ENCODE peak calls at places on chromosomes 12 and 14, in five cellular contexts. One of them, this sample, is unnamed.

GRCh38 chr12:6548556-6549378 is 7.1 kb downstream of the IFFO1 start:
- DNase-seq in NCI-H2029 treated with DMSO at 0.1 percent for 48 hours: no peak
- DNase-seq in CD4-positive, CD25-positive, alpha-beta regulatory T cell: no peak
- DNase-seq in endothelial cell of umbilical vein: peak
- DNase-seq in stimulated activated effector memory CD8-positive, alpha-beta T cell treated with anti-CD3 and anti-CD28 coated beads, Interleukin-12 subunit alpha, Interleukin-12 subunit beta, amount 100 ng/mL, for 72 hours: no peak
- DNase-seq in this sample: no peak

GRCh38 chr14:100438678-100439592 is 115.8 kb downstream of the SLC25A47 start:
- DNase-seq in endothelial cell of umbilical vein: peak
- DNase-seq in CD4-positive, CD25-positive, alpha-beta regulatory T cell: no peak
- DNase-seq in stimulated activated effector memory CD8-positive, alpha-beta T cell treated with anti-CD3 and anti-CD28 coated beads, Interleukin-12 subunit alpha, Interleukin-12 subunit beta, amount 100 ng/mL, for 72 hours: no peak
- DNase-seq in NCI-H2029 treated with DMSO at 0.1 percent for 48 hours: no peak
- DNase-seq in this sample: peak

GRCh38 chr14:96797943-96798349 is 764 bp downstream of the VRK1 start:
- DNase-seq in CD4-positive, CD25-positive, alpha-beta regulatory T cell: no peak
- DNase-seq in endothelial cell of umbilical vein: peak
- DNase-seq in NCI-H2029 treated with DMSO at 0.1 percent for 48 hours: no peak
- DNase-seq in stimulated activated effector memory CD8-positive, alpha-beta T cell treated with anti-CD3 and anti-CD28 coated beads, Interleukin-12 subunit alpha, Interleukin-12 subunit beta, amount 100 ng/mL, for 72 hours: no peak
- DNase-seq in this sample: no peak

GRCh38 chr12:53192531-53193021 is 11.9 kb upstream of the CSAD start:
- DNase-seq in NCI-H2029 treated with DMSO at 0.1 percent for 48 hours: no peak
- DNase-seq in endothelial cell of umbilical vein: no peak
- DNase-seq in CD4-positive, CD25-positive, alpha-beta regulatory T cell: no peak
- DNase-seq in stimulated activated effector memory CD8-positive, alpha-beta T cell treated with anti-CD3 and anti-CD28 coated beads, Interleukin-12 subunit alpha, Interleukin-12 subunit beta, amount 100 ng/mL, for 72 hours: no peak
- DNase-seq in this sample: no peak

GRCh38 chr12:50569321-50569720 is 64.5 kb downstream of the DIP2B start:
- DNase-seq in CD4-positive, CD25-positive, alpha-beta regulatory T cell: no peak
- DNase-seq in stimulated activated effector memory CD8-positive, alpha-beta T cell treated with anti-CD3 and anti-CD28 coated beads, Interleukin-12 subunit alpha, Interleukin-12 subunit beta, amount 100 ng/mL, for 72 hours: no peak
- DNase-seq in NCI-H2029 treated with DMSO at 0.1 percent for 48 hours: peak
- DNase-seq in endothelial cell of umbilical vein: peak
- DNase-seq in this sample: no peak

GRCh38 chr14:53996041-53996440 is 39.4 kb upstream of the BMP4 start:
- DNase-seq in NCI-H2029 treated with DMSO at 0.1 percent for 48 hours: no peak
- DNase-seq in endothelial cell of umbilical vein: no peak
- DNase-seq in stimulated activated effector memory CD8-positive, alpha-beta T cell treated with anti-CD3 and anti-CD28 coated beads, Interleukin-12 subunit alpha, Interleukin-12 subunit beta, amount 100 ng/mL, for 72 hours: no peak
- DNase-seq in CD4-positive, CD25-positive, alpha-beta regulatory T cell: no peak
- DNase-seq in this sample: no peak

GRCh38 chr14:75126679-75127473 is at the start of gene NEK9:
- DNase-seq in endothelial cell of umbilical vein: peak
- DNase-seq in NCI-H2029 treated with DMSO at 0.1 percent for 48 hours: peak
- DNase-seq in CD4-positive, CD25-positive, alpha-beta regulatory T cell: peak
- DNase-seq in stimulated activated effector memory CD8-positive, alpha-beta T cell treated with anti-CD3 and anti-CD28 coated beads, Interleukin-12 subunit alpha, Interleukin-12 subunit beta, amount 100 ng/mL, for 72 hours: peak
- DNase-seq in this sample: peak

GRCh38 chr12:4379410-4379809 is at the start of gene FGF23:
- DNase-seq in endothelial cell of umbilical vein: peak
- DNase-seq in CD4-positive, CD25-positive, alpha-beta regulatory T cell: no peak
- DNase-seq in NCI-H2029 treated with DMSO at 0.1 percent for 48 hours: no peak
- DNase-seq in stimulated activated effector memory CD8-positive, alpha-beta T cell treated with anti-CD3 and anti-CD28 coated beads, Interleukin-12 subunit alpha, Interleukin-12 subunit beta, amount 100 ng/mL, for 72 hours: no peak
- DNase-seq in this sample: no peak

GRCh38 chr12:49624919-49625577 is 1.7 kb downstream of the PRPF40B start:
- DNase-seq in CD4-positive, CD25-positive, alpha-beta regulatory T cell: no peak
- DNase-seq in stimulated activated effector memory CD8-positive, alpha-beta T cell treated with anti-CD3 and anti-CD28 coated beads, Interleukin-12 subunit alpha, Interleukin-12 subunit beta, amount 100 ng/mL, for 72 hours: no peak
- DNase-seq in endothelial cell of umbilical vein: no peak
- DNase-seq in NCI-H2029 treated with DMSO at 0.1 percent for 48 hours: no peak
- DNase-seq in this sample: no peak

GRCh38 chr12:2376855-2377657 is 324.3 kb downstream of the CACNA1C start:
- DNase-seq in endothelial cell of umbilical vein: no peak
- DNase-seq in stimulated activated effector memory CD8-positive, alpha-beta T cell treated with anti-CD3 and anti-CD28 coated beads, Interleukin-12 subunit alpha, Interleukin-12 subunit beta, amount 100 ng/mL, for 72 hours: no peak
- DNase-seq in CD4-positive, CD25-positive, alpha-beta regulatory T cell: no peak
- DNase-seq in NCI-H2029 treated with DMSO at 0.1 percent for 48 hours: peak
- DNase-seq in this sample: no peak

GRCh38 chr14:80634106-80634758 is 307.3 kb downstream of the CEP128 start:
- DNase-seq in CD4-positive, CD25-positive, alpha-beta regulatory T cell: no peak
- DNase-seq in NCI-H2029 treated with DMSO at 0.1 percent for 48 hours: no peak
- DNase-seq in endothelial cell of umbilical vein: peak
- DNase-seq in stimulated activated effector memory CD8-positive, alpha-beta T cell treated with anti-CD3 and anti-CD28 coated beads, Interleukin-12 subunit alpha, Interleukin-12 subunit beta, amount 100 ng/mL, for 72 hours: no peak
- DNase-seq in this sample: no peak

GRCh38 chr14:37865719-37866549 is 270.5 kb downstream of the TTC6 start:
- DNase-seq in NCI-H2029 treated with DMSO at 0.1 percent for 48 hours: no peak
- DNase-seq in CD4-positive, CD25-positive, alpha-beta regulatory T cell: no peak
- DNase-seq in endothelial cell of umbilical vein: no peak
- DNase-seq in stimulated activated effector memory CD8-positive, alpha-beta T cell treated with anti-CD3 and anti-CD28 coated beads, Interleukin-12 subunit alpha, Interleukin-12 subunit beta, amount 100 ng/mL, for 72 hours: no peak
- DNase-seq in this sample: no peak

GRCh38 chr12:53344487-53344823 is 8.3 kb upstream of the SP7 start:
- DNase-seq in NCI-H2029 treated with DMSO at 0.1 percent for 48 hours: no peak
- DNase-seq in endothelial cell of umbilical vein: no peak
- DNase-seq in stimulated activated effector memory CD8-positive, alpha-beta T cell treated with anti-CD3 and anti-CD28 coated beads, Interleukin-12 subunit alpha, Interleukin-12 subunit beta, amount 100 ng/mL, for 72 hours: peak
- DNase-seq in CD4-positive, CD25-positive, alpha-beta regulatory T cell: no peak
- DNase-seq in this sample: no peak

GRCh38 chr14:75720828-75721227 is 59.8 kb downstream of the TTLL5 start:
- DNase-seq in CD4-positive, CD25-positive, alpha-beta regulatory T cell: no peak
- DNase-seq in stimulated activated effector memory CD8-positive, alpha-beta T cell treated with anti-CD3 and anti-CD28 coated beads, Interleukin-12 subunit alpha, Interleukin-12 subunit beta, amount 100 ng/mL, for 72 hours: no peak
- DNase-seq in endothelial cell of umbilical vein: peak
- DNase-seq in NCI-H2029 treated with DMSO at 0.1 percent for 48 hours: no peak
- DNase-seq in this sample: peak

GRCh38 chr14:96962337-96962736 is 165.2 kb downstream of the VRK1 start:
- DNase-seq in CD4-positive, CD25-positive, alpha-beta regulatory T cell: peak
- DNase-seq in endothelial cell of umbilical vein: no peak
- DNase-seq in stimulated activated effector memory CD8-positive, alpha-beta T cell treated with anti-CD3 and anti-CD28 coated beads, Interleukin-12 subunit alpha, Interleukin-12 subunit beta, amount 100 ng/mL, for 72 hours: peak
- DNase-seq in NCI-H2029 treated with DMSO at 0.1 percent for 48 hours: no peak
- DNase-seq in this sample: no peak

GRCh38 chr12:256958-257357 is 5.7 kb downstream of the SLC6A13 start:
- DNase-seq in CD4-positive, CD25-positive, alpha-beta regulatory T cell: no peak
- DNase-seq in endothelial cell of umbilical vein: no peak
- DNase-seq in NCI-H2029 treated with DMSO at 0.1 percent for 48 hours: no peak
- DNase-seq in stimulated activated effector memory CD8-positive, alpha-beta T cell treated with anti-CD3 and anti-CD28 coated beads, Interleukin-12 subunit alpha, Interleukin-12 subunit beta, amount 100 ng/mL, for 72 hours: no peak
- DNase-seq in this sample: no peak

GRCh38 chr12:61757831-61758505 is 502.2 kb upstream of the USP15 start:
- DNase-seq in CD4-positive, CD25-positive, alpha-beta regulatory T cell: no peak
- DNase-seq in endothelial cell of umbilical vein: no peak
- DNase-seq in NCI-H2029 treated with DMSO at 0.1 percent for 48 hours: no peak
- DNase-seq in stimulated activated effector memory CD8-positive, alpha-beta T cell treated with anti-CD3 and anti-CD28 coated beads, Interleukin-12 subunit alpha, Interleukin-12 subunit beta, amount 100 ng/mL, for 72 hours: no peak
- DNase-seq in this sample: no peak

GRCh38 chr12:59452259-59452658 is 143.6 kb upstream of the SLC16A7 start:
- DNase-seq in CD4-positive, CD25-positive, alpha-beta regulatory T cell: no peak
- DNase-seq in endothelial cell of umbilical vein: peak
- DNase-seq in NCI-H2029 treated with DMSO at 0.1 percent for 48 hours: no peak
- DNase-seq in stimulated activated effector memory CD8-positive, alpha-beta T cell treated with anti-CD3 and anti-CD28 coated beads, Interleukin-12 subunit alpha, Interleukin-12 subunit beta, amount 100 ng/mL, for 72 hours: no peak
- DNase-seq in this sample: peak

GRCh38 chr14:62213516-62213915 is 451.3 kb downstream of the SNAPC1 start:
- DNase-seq in stimulated activated effector memory CD8-positive, alpha-beta T cell treated with anti-CD3 and anti-CD28 coated beads, Interleukin-12 subunit alpha, Interleukin-12 subunit beta, amount 100 ng/mL, for 72 hours: no peak
- DNase-seq in endothelial cell of umbilical vein: peak
- DNase-seq in NCI-H2029 treated with DMSO at 0.1 percent for 48 hours: no peak
- DNase-seq in CD4-positive, CD25-positive, alpha-beta regulatory T cell: no peak
- DNase-seq in this sample: no peak

GRCh38 chr12:104720346-104721064 is 237.6 kb downstream of the SLC41A2 start:
- DNase-seq in CD4-positive, CD25-positive, alpha-beta regulatory T cell: peak
- DNase-seq in stimulated activated effector memory CD8-positive, alpha-beta T cell treated with anti-CD3 and anti-CD28 coated beads, Interleukin-12 subunit alpha, Interleukin-12 subunit beta, amount 100 ng/mL, for 72 hours: peak
- DNase-seq in NCI-H2029 treated with DMSO at 0.1 percent for 48 hours: no peak
- DNase-seq in endothelial cell of umbilical vein: peak
- DNase-seq in this sample: peak

GRCh38 chr12:126770188-126770587 is 1496.8 kb upstream of the TMEM132C start:
- DNase-seq in NCI-H2029 treated with DMSO at 0.1 percent for 48 hours: no peak
- DNase-seq in CD4-positive, CD25-positive, alpha-beta regulatory T cell: no peak
- DNase-seq in endothelial cell of umbilical vein: no peak
- DNase-seq in stimulated activated effector memory CD8-positive, alpha-beta T cell treated with anti-CD3 and anti-CD28 coated beads, Interleukin-12 subunit alpha, Interleukin-12 subunit beta, amount 100 ng/mL, for 72 hours: no peak
- DNase-seq in this sample: no peak

GRCh38 chr14:63248211-63248610 is 44.0 kb downstream of the RHOJ start:
- DNase-seq in stimulated activated effector memory CD8-positive, alpha-beta T cell treated with anti-CD3 and anti-CD28 coated beads, Interleukin-12 subunit alpha, Interleukin-12 subunit beta, amount 100 ng/mL, for 72 hours: no peak
- DNase-seq in NCI-H2029 treated with DMSO at 0.1 percent for 48 hours: no peak
- DNase-seq in CD4-positive, CD25-positive, alpha-beta regulatory T cell: no peak
- DNase-seq in endothelial cell of umbilical vein: peak
- DNase-seq in this sample: no peak

GRCh38 chr14:22556021-22556989 is 32.7 kb downstream of the DAD1 start:
- DNase-seq in stimulated activated effector memory CD8-positive, alpha-beta T cell treated with anti-CD3 and anti-CD28 coated beads, Interleukin-12 subunit alpha, Interleukin-12 subunit beta, amount 100 ng/mL, for 72 hours: peak
- DNase-seq in CD4-positive, CD25-positive, alpha-beta regulatory T cell: peak
- DNase-seq in NCI-H2029 treated with DMSO at 0.1 percent for 48 hours: no peak
- DNase-seq in endothelial cell of umbilical vein: peak
- DNase-seq in this sample: peak

GRCh38 chr12:118359541-118359915 is 13.2 kb downstream of the TAOK3 start:
- DNase-seq in stimulated activated effector memory CD8-positive, alpha-beta T cell treated with anti-CD3 and anti-CD28 coated beads, Interleukin-12 subunit alpha, Interleukin-12 subunit beta, amount 100 ng/mL, for 72 hours: no peak
- DNase-seq in endothelial cell of umbilical vein: no peak
- DNase-seq in CD4-positive, CD25-positive, alpha-beta regulatory T cell: peak
- DNase-seq in NCI-H2029 treated with DMSO at 0.1 percent for 48 hours: no peak
- DNase-seq in this sample: no peak

GRCh38 chr14:81535399-81536124 is 1.9 kb upstream of the SEL1L start:
- DNase-seq in endothelial cell of umbilical vein: no peak
- DNase-seq in stimulated activated effector memory CD8-positive, alpha-beta T cell treated with anti-CD3 and anti-CD28 coated beads, Interleukin-12 subunit alpha, Interleukin-12 subunit beta, amount 100 ng/mL, for 72 hours: no peak
- DNase-seq in CD4-positive, CD25-positive, alpha-beta regulatory T cell: no peak
- DNase-seq in NCI-H2029 treated with DMSO at 0.1 percent for 48 hours: no peak
- DNase-seq in this sample: no peak

GRCh38 chr12:93846936-93847516 is 169.9 kb downstream of the CRADD start:
- DNase-seq in NCI-H2029 treated with DMSO at 0.1 percent for 48 hours: no peak
- DNase-seq in CD4-positive, CD25-positive, alpha-beta regulatory T cell: no peak
- DNase-seq in endothelial cell of umbilical vein: no peak
- DNase-seq in stimulated activated effector memory CD8-positive, alpha-beta T cell treated with anti-CD3 and anti-CD28 coated beads, Interleukin-12 subunit alpha, Interleukin-12 subunit beta, amount 100 ng/mL, for 72 hours: no peak
- DNase-seq in this sample: no peak

GRCh38 chr14:63465347-63465746 is 77.8 kb downstream of the PPP2R5E start:
- DNase-seq in CD4-positive, CD25-positive, alpha-beta regulatory T cell: no peak
- DNase-seq in endothelial cell of umbilical vein: no peak
- DNase-seq in NCI-H2029 treated with DMSO at 0.1 percent for 48 hours: no peak
- DNase-seq in stimulated activated effector memory CD8-positive, alpha-beta T cell treated with anti-CD3 and anti-CD28 coated beads, Interleukin-12 subunit alpha, Interleukin-12 subunit beta, amount 100 ng/mL, for 72 hours: no peak
- DNase-seq in this sample: no peak

GRCh38 chr12:56104815-56105476 is 587 bp downstream of the PA2G4 start:
- DNase-seq in endothelial cell of umbilical vein: peak
- DNase-seq in NCI-H2029 treated with DMSO at 0.1 percent for 48 hours: no peak
- DNase-seq in CD4-positive, CD25-positive, alpha-beta regulatory T cell: peak
- DNase-seq in stimulated activated effector memory CD8-positive, alpha-beta T cell treated with anti-CD3 and anti-CD28 coated beads, Interleukin-12 subunit alpha, Interleukin-12 subunit beta, amount 100 ng/mL, for 72 hours: no peak
- DNase-seq in this sample: no peak

GRCh38 chr14:63011609-63012008 is 33.6 kb downstream of the KCNH5 start:
- DNase-seq in endothelial cell of umbilical vein: no peak
- DNase-seq in stimulated activated effector memory CD8-positive, alpha-beta T cell treated with anti-CD3 and anti-CD28 coated beads, Interleukin-12 subunit alpha, Interleukin-12 subunit beta, amount 100 ng/mL, for 72 hours: no peak
- DNase-seq in NCI-H2029 treated with DMSO at 0.1 percent for 48 hours: no peak
- DNase-seq in CD4-positive, CD25-positive, alpha-beta regulatory T cell: no peak
- DNase-seq in this sample: no peak

GRCh38 chr14:54659365-54659764 is 92.4 kb downstream of the SAMD4A start:
- DNase-seq in NCI-H2029 treated with DMSO at 0.1 percent for 48 hours: no peak
- DNase-seq in stimulated activated effector memory CD8-positive, alpha-beta T cell treated with anti-CD3 and anti-CD28 coated beads, Interleukin-12 subunit alpha, Interleukin-12 subunit beta, amount 100 ng/mL, for 72 hours: no peak
- DNase-seq in endothelial cell of umbilical vein: no peak
- DNase-seq in CD4-positive, CD25-positive, alpha-beta regulatory T cell: no peak
- DNase-seq in this sample: no peak

GRCh38 chr12:108689314-108690190 is 41.8 kb downstream of the CORO1C start:
- DNase-seq in stimulated activated effector memory CD8-positive, alpha-beta T cell treated with anti-CD3 and anti-CD28 coated beads, Interleukin-12 subunit alpha, Interleukin-12 subunit beta, amount 100 ng/mL, for 72 hours: peak
- DNase-seq in NCI-H2029 treated with DMSO at 0.1 percent for 48 hours: no peak
- DNase-seq in CD4-positive, CD25-positive, alpha-beta regulatory T cell: peak
- DNase-seq in endothelial cell of umbilical vein: peak
- DNase-seq in this sample: peak

GRCh38 chr12:71636704-71637115 is 26.9 kb downstream of the ZFC3H1 start:
- DNase-seq in CD4-positive, CD25-positive, alpha-beta regulatory T cell: peak
- DNase-seq in endothelial cell of umbilical vein: peak
- DNase-seq in NCI-H2029 treated with DMSO at 0.1 percent for 48 hours: peak
- DNase-seq in stimulated activated effector memory CD8-positive, alpha-beta T cell treated with anti-CD3 and anti-CD28 coated beads, Interleukin-12 subunit alpha, Interleukin-12 subunit beta, amount 100 ng/mL, for 72 hours: no peak
- DNase-seq in this sample: no peak

GRCh38 chr12:18719922-18720321 is 17.9 kb downstream of the PLCZ1 start:
- DNase-seq in endothelial cell of umbilical vein: no peak
- DNase-seq in CD4-positive, CD25-positive, alpha-beta regulatory T cell: no peak
- DNase-seq in stimulated activated effector memory CD8-positive, alpha-beta T cell treated with anti-CD3 and anti-CD28 coated beads, Interleukin-12 subunit alpha, Interleukin-12 subunit beta, amount 100 ng/mL, for 72 hours: no peak
- DNase-seq in NCI-H2029 treated with DMSO at 0.1 percent for 48 hours: no peak
- DNase-seq in this sample: no peak

GRCh38 chr12:47942327-47943230 is 20.8 kb upstream of the TMEM106C start:
- DNase-seq in CD4-positive, CD25-positive, alpha-beta regulatory T cell: peak
- DNase-seq in endothelial cell of umbilical vein: no peak
- DNase-seq in stimulated activated effector memory CD8-positive, alpha-beta T cell treated with anti-CD3 and anti-CD28 coated beads, Interleukin-12 subunit alpha, Interleukin-12 subunit beta, amount 100 ng/mL, for 72 hours: peak
- DNase-seq in NCI-H2029 treated with DMSO at 0.1 percent for 48 hours: no peak
- DNase-seq in this sample: no peak

This sample was measured in mucosa of gallbladder.